ENCODE peak calls at places on chromosomes 4 and X, in six cellular contexts. Z is AG09309; U is A549; O is endodermal cell; P is CD8-positive, alpha-beta T cell; J is fibroblast of pulmonary artery. F is an unnamed sample.
A peak's percentile ranks its signal among the peaks of the same experiment; 100 is the strongest.

GRCh38 chr4:138035781-138036258 is 206.3 kb downstream of the SLC7A11 start:
- DNase-seq in J (peak; percentile 86), Z (no peak), P (no peak), U (peak; percentile 38), O (peak; percentile 64), F (no peak)

GRCh38 chrX:12581546-12581945 is 209.7 kb upstream of the PRPS2 start:
- DNase-seq in O (no peak), U (no peak), Z (no peak), P (no peak), J (no peak), F (no peak)

GRCh38 chrX:95058815-95059214 is 1384.8 kb downstream of the FAM133A start:
- DNase-seq in J (peak; percentile 66), O (no peak), Z (peak; percentile 33), U (no peak), P (no peak), F (no peak)

GRCh38 chr4:10108818-10109783 is 7.5 kb downstream of the WDR1 start:
- DNase-seq in P (no peak), O (no peak), Z (no peak), U (no peak), J (no peak), F (no peak)

GRCh38 chr4:128241425-128241913 is 46.1 kb downstream of the PGRMC2 start:
- DNase-seq in J (peak; percentile 92), O (no peak), P (no peak), U (peak; percentile 17), Z (peak; percentile 97), F (no peak)

GRCh38 chr4:123997116-123997515 is 600.5 kb downstream of the SPRY1 start:
- DNase-seq in O (no peak), U (no peak), J (no peak), P (no peak), Z (no peak), F (peak; percentile 33)

GRCh38 chrX:12162420-12162819 is 24.1 kb downstream of the FRMPD4 start:
- DNase-seq in O (no peak), U (no peak), Z (no peak), J (no peak), P (no peak), F (no peak)

GRCh38 chrX:132539611-132540010 is 50.8 kb upstream of the MBNL3 start:
- DNase-seq in P (no peak), O (no peak), U (no peak), J (no peak), Z (no peak), F (no peak)

GRCh38 chrX:48076343-48076742 is 4.9 kb upstream of the ZNF630 start:
- DNase-seq in J (no peak), U (no peak), Z (no peak), O (no peak), P (no peak), F (no peak)

GRCh38 chr4:15420642-15421041 is 7.2 kb upstream of the C1QTNF7 start:
- DNase-seq in O (no peak), Z (no peak), P (no peak), J (peak; percentile 81), U (no peak), F (no peak)

GRCh38 chr4:70703695-70704332 is 15.5 kb downstream of the UTP3 start:
- DNase-seq in J (peak; percentile 35), O (no peak), Z (no peak), P (no peak), U (no peak), F (no peak)

GRCh38 chr4:1851160-1851559 is 4.8 kb downstream of the LETM1 start:
- DNase-seq in O (no peak), J (no peak), P (no peak), U (no peak), Z (no peak), F (no peak)

GRCh38 chr4:181503800-181504364 is 739.3 kb upstream of the TENM3 start:
- DNase-seq in P (no peak), U (no peak), Z (no peak), O (peak; percentile 52), J (no peak), F (no peak)

DNA sequence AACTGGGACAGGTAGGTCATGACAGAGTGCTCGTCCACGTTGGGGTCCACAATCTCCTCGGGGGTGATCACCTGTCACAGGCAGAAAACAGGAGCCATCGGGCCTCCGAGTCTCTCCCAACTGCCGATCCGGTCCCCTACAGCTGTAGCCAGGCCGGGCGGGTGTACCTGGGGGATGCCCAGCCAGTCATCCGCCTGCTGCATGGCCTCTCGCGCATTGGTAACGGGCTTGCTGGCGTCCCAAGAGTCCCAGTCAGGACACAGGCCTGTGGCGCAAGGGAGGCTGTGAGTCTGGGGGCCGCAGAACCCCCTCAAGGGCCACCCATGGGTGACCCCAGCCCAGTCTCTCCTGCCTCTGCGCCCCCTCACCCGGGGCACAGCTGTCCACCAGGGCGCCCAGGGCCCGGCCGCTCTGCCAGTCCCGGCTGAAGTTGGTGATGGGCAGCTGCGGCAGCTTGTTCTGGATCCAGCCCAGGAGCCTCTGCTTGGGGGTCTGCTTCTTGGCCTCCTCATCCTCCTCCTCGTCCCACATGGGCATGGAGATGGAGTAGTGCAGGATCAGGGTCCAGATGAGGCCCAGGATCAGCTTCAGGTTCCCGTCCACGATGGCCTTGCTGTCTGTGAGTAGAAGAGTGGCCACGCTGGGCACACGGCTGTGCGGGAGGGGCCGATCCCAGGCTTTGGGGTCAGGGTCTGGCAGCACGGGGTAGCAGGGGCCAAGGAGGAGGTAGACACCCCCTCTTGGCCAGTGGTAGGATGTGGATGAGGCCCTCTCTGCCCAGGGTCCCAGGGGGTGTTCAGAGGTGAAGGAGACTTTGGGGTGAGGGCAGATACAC is 6.7 kb downstream of the FLNA start:
- DNase-seq in P (no peak), J (no peak), O (no peak), U (no peak), Z (no peak), F (no peak)
- H3K4me3 ChIP-seq in P (peak overlapping the region; percentile 53), J (peak overlapping the region; percentile 79), O (peak overlapping the region; percentile 92), U (peak overlapping the region; percentile 98), Z (peak overlapping the region; percentile 72), F (no peak overlapping the region)

DNA sequence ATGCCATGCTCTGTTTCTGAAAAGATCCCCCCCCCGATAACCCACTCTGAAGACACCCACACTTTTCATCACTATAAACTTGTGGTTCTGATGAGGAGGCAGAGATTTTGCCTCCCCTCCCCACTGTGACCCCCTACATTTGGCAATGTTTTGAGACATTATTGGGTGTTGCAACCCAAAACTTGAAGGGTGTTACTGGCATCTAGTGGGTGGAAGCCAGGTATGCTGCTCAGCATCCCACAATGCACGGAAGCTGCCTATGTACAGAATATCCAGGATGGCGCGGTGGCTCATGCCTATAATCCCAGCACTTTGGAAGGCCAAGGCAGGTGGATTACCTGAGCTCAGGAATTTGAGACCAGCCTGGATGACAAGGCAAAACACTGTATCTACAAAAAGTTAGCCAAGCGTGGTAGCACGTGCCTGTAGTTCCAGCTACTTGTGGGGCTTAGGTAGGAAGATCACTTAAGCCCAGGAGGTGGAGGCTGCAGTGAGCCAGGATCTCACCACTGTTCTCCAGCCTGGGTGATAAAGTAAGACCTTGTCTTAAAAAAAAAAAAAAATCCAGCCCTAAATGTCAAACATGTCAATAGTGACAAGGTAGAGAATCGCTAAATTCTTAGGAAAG is 87.3 kb downstream of the SCD5 start:
- DNase-seq in U (no peak), J (no peak), P (no peak), Z (no peak), O (peak; percentile 52), F (no peak)
- TF ChIP-seq CTCF in U (no peak), J (no peak), P (no peak), Z (no peak), O (peak; percentile 38), F (no peak)

GRCh38 chrX:123830309-123830708 is 29.5 kb upstream of the XIAP start:
- DNase-seq in U (peak; percentile 81), J (no peak), O (no peak), Z (peak; percentile 27), P (no peak), F (no peak)
- H3K4me3 ChIP-seq in U (no peak overlapping the region), J (no peak overlapping the region), O (no peak overlapping the region), Z (no peak overlapping the region), P (no peak overlapping the region), F (no peak overlapping the region)

GRCh38 chrX:67555578-67556203 is 11.9 kb downstream of the AR start:
- DNase-seq in Z (no peak), P (no peak), O (peak; percentile 69), J (peak; percentile 60), U (peak; percentile 9), F (peak; percentile 14)
- TF ChIP-seq CTCF in Z (peak; percentile 90), P (no peak), O (peak; percentile 81), J (peak; percentile 83), U (peak; percentile 35), F (peak; percentile 48)

DNA sequence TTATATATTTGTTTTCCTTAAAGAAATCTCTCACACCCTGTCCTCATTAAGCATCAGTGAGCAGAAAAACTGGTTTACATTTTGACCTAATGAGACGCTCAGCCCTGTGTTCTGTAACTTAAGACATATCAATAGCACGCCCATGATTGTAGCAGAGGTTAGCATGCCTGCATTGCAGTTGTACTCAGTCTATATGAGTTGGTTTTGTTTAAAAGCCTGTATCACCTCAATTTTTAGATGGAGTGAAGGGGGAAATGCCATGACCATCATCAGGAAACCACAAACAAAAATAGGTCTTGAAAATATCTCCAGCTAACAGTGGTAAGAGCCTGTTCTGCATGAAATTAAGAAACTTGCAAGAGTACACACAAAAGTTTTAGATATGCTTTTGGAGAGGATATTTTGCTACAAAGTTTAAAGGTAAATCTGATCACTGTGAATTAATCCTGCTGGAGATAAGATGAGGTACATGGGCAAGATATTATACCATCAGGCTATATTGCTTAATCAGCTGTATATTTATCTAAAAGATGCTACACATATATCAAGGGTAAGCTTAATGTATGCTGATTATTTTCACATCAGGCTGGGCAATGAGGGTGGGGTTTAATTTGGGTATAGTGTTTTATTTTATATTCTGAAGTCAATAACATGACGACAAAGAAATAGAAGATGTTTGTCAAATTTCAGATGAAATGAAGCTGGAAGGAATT is 13.1 kb upstream of the COQ2 start:
- DNase-seq in O (no peak), U (no peak), J (no peak), P (no peak), Z (no peak), F (no peak)
- H3K4me3 ChIP-seq in O (no peak overlapping the region), U (no peak overlapping the region), J (no peak overlapping the region), P (no peak overlapping the region), Z (no peak overlapping the region), F (no peak overlapping the region)

GRCh38 chrX:106178826-106179225 is 10.7 kb downstream of the PWWP3B start:
- DNase-seq in U (no peak), O (no peak), Z (no peak), P (no peak), J (peak; percentile 67), F (no peak)
- TF ChIP-seq CTCF in U (no peak), O (no peak), Z (no peak), P (no peak), J (peak; percentile 25), F (no peak)

GRCh38 chrX:2898861-2899512 is 30.2 kb downstream of the ARSD start:
- DNase-seq in Z (no peak), P (no peak), O (peak; percentile 38), J (no peak), U (no peak), F (no peak)
- H3K4me3 ChIP-seq in Z (no peak overlapping the region), P (no peak overlapping the region), O (no peak overlapping the region), J (no peak overlapping the region), U (no peak overlapping the region), F (no peak overlapping the region)

GRCh38 chrX:27622883-27623282 is 32.7 kb downstream of the DCAF8L2 start:
- DNase-seq in U (no peak), J (no peak), P (no peak), Z (no peak), O (no peak), F (no peak)

GRCh38 chrX:27619975-27620374 is 29.8 kb downstream of the DCAF8L2 start:
- DNase-seq in J (peak; percentile 56), P (no peak), Z (no peak), O (no peak), U (no peak), F (no peak)

GRCh38 chrX:27619459-27619858 is 29.3 kb downstream of the DCAF8L2 start:
- DNase-seq in P (no peak), Z (no peak), J (peak; percentile 42), O (no peak), U (no peak), F (no peak)
- TF ChIP-seq CTCF in P (no peak), Z (no peak), J (no peak), O (no peak), U (no peak), F (no peak)

F was measured in pancreas.